ENCODE peak calls at places on chromosome 17, in six cellular contexts. J is GM12891, G is heart left ventricle, C is H54, A is ovary, I is GM12892. O is an unnamed sample.

GRCh38 chr17:37825851-37826250 is 81.0 kb upstream of the HNF1B start:
- DNase-seq in G (no peak), J (no peak), C (no peak), A (no peak), I (no peak), O (no peak)

GRCh38 chr17:39014044-39014794 is 47.0 kb upstream of the FBXO47 start:
- DNase-seq in J (no peak), C (no peak), A (no peak), G (no peak), I (no peak), O (no peak)

GRCh38 chr17:38584350-38584925 is 21.3 kb downstream of the SRCIN1 start:
- DNase-seq in I (peak), G (peak), J (peak), A (peak), C (peak), O (peak)

GRCh38 chr17:44607836-44608690 is 48.2 kb upstream of the MEIOC start:
- DNase-seq in G (peak), J (no peak), I (no peak), C (no peak), A (no peak), O (no peak)

GRCh38 chr17:75693500-75694481 is 26.7 kb downstream of the SAP30BP start:
- DNase-seq in J (no peak), G (peak), I (no peak), A (no peak), C (peak), O (no peak)

GRCh38 chr17:63538693-63539595 is 11.3 kb upstream of the DCAF7 start:
- DNase-seq in C (no peak), A (no peak), G (no peak), I (peak), J (no peak), O (no peak)

GRCh38 chr17:63447688-63448005 is 1.5 kb upstream of the CYB561 start:
- DNase-seq in I (no peak), C (no peak), J (no peak), G (no peak), A (no peak), O (no peak)

GRCh38 chr17:81832608-81833159 is 407 bp downstream of the MCRIP1 start:
- DNase-seq in G (no peak), C (no peak), I (no peak), J (no peak), A (no peak), O (peak)

GRCh38 chr17:47072881-47073280 is 93.8 kb upstream of the RPRML start:
- DNase-seq in A (no peak), G (no peak), J (no peak), C (no peak), I (no peak), O (no peak)

GRCh38 chr17:1022278-1023024 is 25.5 kb downstream of the TIMM22 start:
- DNase-seq in J (no peak), I (no peak), A (no peak), G (peak), C (no peak), O (no peak)

GRCh38 chr17:37650419-37651003 is 7.3 kb upstream of the DDX52 start:
- DNase-seq in J (no peak), I (no peak), C (no peak), G (no peak), A (no peak), O (peak)

GRCh38 chr17:66485272-66485947 is 183.0 kb downstream of the PRKCA start:
- DNase-seq in I (no peak), A (no peak), G (no peak), C (no peak), J (no peak), O (no peak)

GRCh38 chr17:55768946-55769624 is 18.2 kb downstream of the PCTP start:
- DNase-seq in G (no peak), J (no peak), C (no peak), A (no peak), I (no peak), O (no peak)

GRCh38 chr17:56176101-56176500 is 22.8 kb downstream of the ANKFN1 start:
- DNase-seq in C (no peak), A (no peak), J (no peak), G (no peak), I (no peak), O (no peak)

GRCh38 chr17:66021757-66022156 is 170.2 kb downstream of the CEP112 start:
- DNase-seq in A (no peak), C (no peak), G (no peak), I (no peak), J (no peak), O (no peak)

GRCh38 chr17:67074781-67075180 is 30.4 kb downstream of the CACNG1 start:
- DNase-seq in I (no peak), C (no peak), G (no peak), J (no peak), A (no peak), O (no peak)

GRCh38 chr17:74513987-74514631 is 17.2 kb downstream of the CD300LB start:
- DNase-seq in J (no peak), C (no peak), I (no peak), A (no peak), G (no peak), O (peak)

GRCh38 chr17:18966831-18967624 is 15.1 kb downstream of the SLC5A10 start:
- DNase-seq in A (no peak), J (no peak), I (no peak), C (no peak), G (no peak), O (no peak)

GRCh38 chr17:75124041-75124818 is 7.3 kb downstream of the NT5C start:
- DNase-seq in I (no peak), J (no peak), C (peak), A (peak), G (no peak), O (peak)

GRCh38 chr17:73901661-73902415 is 257.6 kb upstream of the SDK2 start:
- DNase-seq in C (no peak), G (peak), I (no peak), A (no peak), J (no peak), O (no peak)

GRCh38 chr17:70144260-70144846 is 25.0 kb upstream of the KCNJ2 start:
- DNase-seq in I (no peak), A (no peak), C (no peak), J (no peak), G (no peak), O (peak)

GRCh38 chr17:63309021-63309420 is 137.1 kb downstream of the CYB561 start:
- DNase-seq in G (no peak), J (no peak), I (no peak), A (no peak), C (no peak), O (no peak)

GRCh38 chr17:79201536-79202227 is 127.1 kb downstream of the ENGASE start:
- DNase-seq in C (peak), G (no peak), A (no peak), J (no peak), I (no peak), O (no peak)

GRCh38 chr17:4480929-4481898 is 17.5 kb upstream of the SPNS2 start:
- DNase-seq in J (peak), C (no peak), G (no peak), I (peak), A (no peak), O (no peak)

DNA sequence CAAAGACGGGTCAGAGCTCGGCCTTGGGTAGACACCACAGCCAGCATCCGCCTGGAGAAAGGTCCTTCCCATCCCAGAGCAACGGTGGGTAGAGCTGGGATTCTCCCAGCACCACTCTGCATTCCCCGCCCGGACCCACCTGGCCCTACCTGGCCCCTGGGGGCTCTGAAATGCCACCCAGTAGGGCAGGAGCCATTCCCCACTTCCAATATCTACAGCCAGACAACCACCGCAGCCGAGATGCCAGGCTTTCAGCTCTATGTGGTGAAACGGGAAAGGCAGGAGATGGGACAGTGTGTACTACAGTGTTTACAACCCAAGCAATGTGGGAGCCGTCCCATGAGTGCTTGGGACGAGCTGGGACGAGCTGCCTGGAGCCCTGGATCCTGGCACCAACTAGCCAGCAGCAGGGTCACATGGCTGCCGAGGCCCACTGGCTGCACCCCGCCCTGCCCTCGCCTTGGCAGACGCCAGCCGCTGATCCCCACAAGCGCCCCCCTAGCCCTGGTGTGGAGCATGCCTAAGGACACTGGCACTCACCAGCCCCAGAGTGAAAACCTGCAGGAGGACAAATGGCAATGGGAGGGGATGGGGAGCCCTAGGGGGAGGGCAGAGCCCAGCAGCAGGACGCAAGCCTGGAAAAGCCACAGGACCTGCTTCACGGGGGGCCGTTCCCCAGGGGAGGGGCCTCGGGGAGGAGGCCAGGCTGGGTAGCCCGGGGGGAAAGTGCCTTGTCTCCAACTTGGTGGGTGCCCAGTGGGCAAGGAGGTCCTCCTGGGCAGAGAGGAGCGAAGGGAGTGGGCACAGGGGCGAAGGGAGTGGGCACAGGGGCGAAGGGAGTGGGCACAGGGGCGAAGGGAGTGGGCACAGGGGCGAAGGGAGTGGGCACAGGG is 13.5 kb downstream of the TMC6 start:
- DNase-seq in G (no peak), A (no peak), I (no peak), C (no peak), J (no peak), O (no peak)
- TF ChIP-seq POLR2A in G (no peak), A (no peak), I (peak), C (no peak), J (no peak), O (no peak)

DNA sequence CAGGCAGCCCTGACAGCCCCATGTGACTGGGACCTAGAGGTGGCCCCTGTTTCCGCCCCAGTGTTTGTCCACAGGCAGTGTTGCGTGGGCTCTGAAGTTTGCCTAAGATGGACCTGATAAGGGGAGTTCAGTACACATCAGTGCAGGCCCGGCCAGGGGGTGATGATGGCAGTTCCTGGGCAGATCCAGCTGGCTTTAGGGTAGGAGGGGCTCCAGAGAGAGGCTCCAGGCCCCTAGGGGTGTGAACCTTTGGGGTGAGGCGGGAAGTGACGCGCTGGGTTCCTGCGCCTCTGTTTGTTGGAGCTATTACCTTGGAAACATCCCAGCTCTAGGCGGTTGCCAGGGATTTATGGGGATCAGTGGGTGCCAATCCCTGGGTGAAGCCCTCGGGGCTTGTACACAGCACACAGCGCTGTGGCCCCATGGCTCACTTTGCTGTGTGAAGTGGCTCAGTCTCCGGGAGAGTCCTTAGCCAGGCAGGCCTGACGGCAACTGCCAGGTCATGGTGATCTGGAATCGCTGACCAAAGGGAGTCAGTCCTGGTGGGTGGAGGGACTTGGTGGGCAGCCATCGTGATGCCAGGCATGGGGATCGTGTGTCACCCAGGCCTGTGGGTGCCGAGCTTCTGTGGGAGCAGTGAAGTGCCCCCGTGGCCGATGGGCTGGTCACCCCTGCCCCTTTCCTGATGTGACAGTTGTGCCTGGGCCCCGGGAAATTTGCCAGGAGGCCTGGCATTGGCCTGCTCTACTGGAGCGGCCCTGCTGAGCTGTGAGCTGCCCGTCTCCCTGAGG is 146.1 kb downstream of the SEC14L1 start:
- DNase-seq in G (peak), I (no peak), A (no peak), C (peak), J (no peak), O (no peak)
- TF ChIP-seq POLR2A in G (no peak), I (no peak), A (no peak), C (peak), J (no peak), O (no peak)

GRCh38 chr17:57475786-57476185 is 219.5 kb downstream of the MSI2 start:
- DNase-seq in G (no peak), J (no peak), C (no peak), A (no peak), I (no peak), O (no peak)

GRCh38 chr17:57480438-57481196 is 224.3 kb downstream of the MSI2 start:
- DNase-seq in J (no peak), I (no peak), G (peak), C (peak), A (no peak), O (no peak)

GRCh38 chr17:57477483-57478357 is 221.4 kb downstream of the MSI2 start:
- DNase-seq in C (no peak), I (no peak), G (no peak), A (peak), J (no peak), O (no peak)

GRCh38 chr17:57478851-57479250 is 222.5 kb downstream of the MSI2 start:
- DNase-seq in G (no peak), J (no peak), I (no peak), C (no peak), A (no peak), O (no peak)

GRCh38 chr17:57478433-57478832 is 222.1 kb downstream of the MSI2 start:
- DNase-seq in A (peak), G (peak), I (no peak), C (no peak), J (no peak), O (no peak)
- TF ChIP-seq POLR2A in A (no peak), G (no peak), I (no peak), C (no peak), J (no peak), O (no peak)

GRCh38 chr17:30808785-30809286 is 15.7 kb downstream of the CRLF3 start:
- DNase-seq in I (no peak), G (no peak), C (no peak), J (no peak), A (no peak), O (no peak)
- TF ChIP-seq POLR2A in I (peak), G (no peak), C (no peak), J (peak), A (no peak), O (no peak)

DNA sequence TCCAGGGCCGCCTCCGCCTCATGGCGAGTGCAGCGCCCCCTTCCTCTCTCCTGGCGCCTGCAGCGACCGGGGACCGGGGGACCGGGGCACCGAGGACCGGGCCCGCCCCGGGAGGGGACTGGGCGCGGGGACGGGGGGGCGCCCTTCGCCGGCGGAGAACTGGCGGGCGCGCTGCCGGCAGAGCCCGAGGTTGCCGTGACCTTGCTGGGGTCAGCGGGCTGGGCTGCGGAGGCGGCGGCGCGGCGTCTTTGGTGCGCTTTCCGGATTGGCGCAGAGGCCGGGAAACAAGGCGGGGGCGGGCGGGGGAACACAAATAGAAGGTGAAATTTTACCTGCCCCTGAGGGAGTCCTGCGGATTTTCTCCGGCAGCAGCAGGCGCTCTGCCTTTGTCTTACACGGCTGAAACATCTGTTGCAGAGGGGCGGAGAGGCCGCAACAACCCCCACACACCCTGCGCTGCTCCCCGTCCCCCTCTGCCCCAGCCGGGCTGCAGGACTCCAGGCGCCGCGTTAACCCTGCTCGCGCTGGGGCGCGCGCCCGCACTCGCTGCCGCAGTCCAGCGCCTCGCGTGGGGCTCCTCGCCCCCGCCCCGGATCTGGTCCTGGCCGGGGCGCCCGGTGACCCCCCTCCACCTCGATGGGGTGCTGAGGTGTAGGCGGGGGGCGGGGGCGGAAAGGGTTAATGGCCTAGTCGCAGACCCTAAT is 53.5 kb downstream of the SREBF1 start:
- DNase-seq in I (no peak), A (peak), G (peak), J (peak), C (no peak), O (peak)
- TF ChIP-seq POLR2A in I (no peak), A (peak), G (no peak), J (no peak), C (no peak), O (no peak)

GRCh38 chr17:9021158-9021984 is at the start of gene NTN1:
- DNase-seq in J (peak), G (peak), I (peak), C (no peak), A (no peak), O (peak)
- TF ChIP-seq POLR2A in J (no peak), G (no peak), I (no peak), C (no peak), A (no peak), O (no peak)

GRCh38 chr17:31321481-31321880 is at the start of gene EVI2A:
- DNase-seq in J (peak), A (no peak), I (peak), C (peak), G (peak), O (no peak)
- TF ChIP-seq POLR2A in J (no peak), A (no peak), I (peak), C (no peak), G (no peak), O (no peak)

O was measured in erythroblast.